ENCODE peak calls at places on chromosomes 3 and 15, in six cellular contexts. O is body of pancreas, D is glutamatergic neuron, X is B cell, F is AG04450, A is uterus. R is an unnamed sample.

GRCh38 chr3:39935261-39935660 is 125.9 kb downstream of the MYRIP start:
- DNase-seq in X (no peak), D (no peak), A (no peak), F (no peak), O (no peak), R (no peak)

GRCh38 chr15:80480909-80481308 is 76.7 kb downstream of the ARNT2 start:
- DNase-seq in A (peak), F (peak), X (no peak), O (peak), D (no peak), R (no peak)

GRCh38 chr3:127482216-127483004 is 108.1 kb downstream of the TPRA1 start:
- DNase-seq in X (no peak), F (no peak), A (peak), D (no peak), O (no peak), R (no peak)

GRCh38 chr3:12303532-12303931 is 14.7 kb downstream of the PPARG start:
- DNase-seq in A (no peak), D (no peak), F (peak), O (no peak), X (no peak), R (no peak)

GRCh38 chr3:190378240-190378891 is 9.6 kb upstream of the CLDN16 start:
- DNase-seq in A (peak), X (no peak), F (peak), D (no peak), O (no peak), R (no peak)

GRCh38 chr3:167829057-167829456 is 93.5 kb downstream of the SERPINI1 start:
- DNase-seq in F (no peak), O (no peak), X (no peak), D (no peak), A (no peak), R (no peak)

GRCh38 chr3:172658344-172659245 is 52.3 kb downstream of the NCEH1 start:
- DNase-seq in D (no peak), A (no peak), F (peak), X (no peak), O (peak), R (no peak)

GRCh38 chr3:86865506-86865905 is 125.4 kb downstream of the VGLL3 start:
- DNase-seq in A (no peak), F (no peak), D (no peak), X (no peak), O (no peak), R (no peak)

GRCh38 chr3:169811606-169812123 is 1.0 kb upstream of the LRRIQ4 start:
- DNase-seq in O (no peak), X (peak), D (no peak), F (peak), A (no peak), R (no peak)

GRCh38 chr3:123421353-123422174 is 27.3 kb downstream of the ADCY5 start:
- DNase-seq in X (no peak), F (no peak), A (no peak), O (peak), D (no peak), R (no peak)

GRCh38 chr15:67080900-67081431 is 15.6 kb downstream of the SMAD3 start:
- DNase-seq in D (no peak), X (peak), O (no peak), F (no peak), A (peak), R (peak)

GRCh38 chr3:100781311-100781710 is 72.0 kb downstream of the TFG start:
- DNase-seq in X (no peak), F (no peak), A (no peak), O (no peak), D (no peak), R (no peak)

GRCh38 chr3:138012526-138012925 is 2.6 kb downstream of the CLDN18 start:
- DNase-seq in F (no peak), X (no peak), O (no peak), A (no peak), D (no peak), R (no peak)

GRCh38 chr3:138010273-138010590 is 267 bp downstream of the CLDN18 start:
- DNase-seq in X (no peak), F (no peak), A (no peak), O (no peak), D (no peak), R (no peak)

GRCh38 chr3:138011722-138012121 is 1.8 kb downstream of the CLDN18 start:
- DNase-seq in F (no peak), X (no peak), A (no peak), D (no peak), O (no peak), R (no peak)

GRCh38 chr3:138007898-138008297 is 2.1 kb upstream of the CLDN18 start:
- DNase-seq in F (no peak), X (no peak), A (no peak), O (no peak), D (no peak), R (no peak)

GRCh38 chr3:138009476-138010272 is at the start of gene CLDN18:
- DNase-seq in O (no peak), D (no peak), F (no peak), A (no peak), X (no peak), R (no peak)
- TF ChIP-seq CTCF in O (no peak), D (no peak), F (no peak), A (no peak), X (no peak), R (no peak)

DNA sequence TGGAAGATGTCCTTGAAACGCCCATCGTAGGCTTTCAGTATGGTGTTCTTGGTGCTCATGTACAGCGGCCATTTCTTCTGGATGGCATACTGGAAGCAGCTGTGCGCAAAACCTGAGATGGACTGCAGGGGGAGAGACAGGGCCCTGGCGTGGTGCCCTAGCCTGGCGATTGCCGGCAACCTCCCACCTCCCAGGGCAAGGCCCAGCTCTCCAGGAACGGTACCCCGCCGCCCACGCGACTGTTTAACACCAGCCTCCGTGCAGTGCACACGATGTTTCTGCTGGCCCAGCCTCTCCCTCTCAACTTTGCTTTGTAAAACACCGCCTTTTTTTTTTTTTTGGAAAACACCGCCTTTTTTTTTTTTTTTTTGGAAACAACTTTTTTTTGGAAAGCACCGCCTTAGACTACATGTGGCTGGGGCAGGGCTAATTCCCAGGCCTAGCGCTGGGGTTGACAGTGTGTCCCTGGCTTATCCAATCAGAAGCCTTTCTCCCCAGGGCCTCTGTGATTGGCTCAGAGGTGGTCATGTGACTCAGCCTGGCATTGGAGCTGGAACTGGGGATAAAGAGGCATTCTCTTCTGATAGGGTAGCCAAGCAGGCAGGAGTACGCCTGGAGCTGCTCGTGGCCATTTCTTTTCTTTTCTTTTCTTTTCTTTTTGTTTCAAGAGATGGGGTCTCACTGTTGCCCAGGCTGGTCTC is 14.7 kb downstream of the IDH2 start:
- DNase-seq in F (no peak), D (no peak), A (no peak), O (peak), X (no peak), R (no peak)
- TF ChIP-seq CTCF in F (peak), D (peak), A (no peak), O (no peak), X (no peak), R (no peak)

GRCh38 chr3:16249336-16249735 is 15.4 kb downstream of the DPH3 start:
- DNase-seq in F (no peak), A (no peak), X (no peak), O (no peak), D (peak), R (no peak)
- TF ChIP-seq CTCF in F (peak), A (no peak), X (peak), O (no peak), D (peak), R (peak)

DNA sequence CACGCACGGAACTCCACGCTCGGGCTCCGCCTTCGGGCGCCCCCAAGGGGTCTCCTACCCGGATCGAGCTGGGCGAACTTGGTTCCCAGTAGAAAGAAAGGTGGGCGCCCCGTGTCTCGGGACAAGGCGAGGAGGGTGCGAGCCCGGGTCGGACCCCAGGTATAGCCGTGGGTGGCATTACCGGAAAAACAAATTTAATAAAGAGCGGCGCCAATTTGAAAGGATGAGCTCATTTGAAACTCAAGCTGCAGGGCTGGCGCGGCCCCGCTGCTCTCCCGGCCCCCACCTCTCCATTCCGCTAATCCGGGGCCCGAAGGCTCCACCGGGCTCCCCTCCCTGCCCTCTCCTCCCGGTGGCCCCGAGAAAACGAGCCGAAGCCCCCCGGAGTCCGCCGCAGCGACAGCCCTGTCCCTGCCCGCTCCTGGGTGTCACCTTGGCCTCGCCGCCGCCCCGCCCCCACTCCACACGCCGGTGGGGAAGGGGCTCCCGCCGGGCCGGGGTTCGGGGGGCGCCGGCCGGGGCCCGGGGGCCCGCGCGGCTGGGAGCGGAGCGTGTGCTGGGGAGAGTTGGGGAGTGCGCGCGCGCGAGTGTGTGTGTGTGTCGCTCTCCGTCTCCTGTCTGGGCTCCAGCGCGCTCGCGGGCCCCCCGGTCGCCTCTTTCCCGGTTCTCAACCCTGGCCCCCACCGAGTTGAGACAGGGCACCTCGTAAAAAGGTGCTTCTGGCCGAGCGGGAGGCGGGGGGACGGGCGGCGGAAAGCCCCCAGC is 1.4 kb downstream of the IGF2BP2 start:
- DNase-seq in O (peak), A (peak), D (peak), F (no peak), X (peak), R (peak)
- TF ChIP-seq CTCF in O (no peak), A (no peak), D (no peak), F (peak), X (no peak), R (no peak)

DNA sequence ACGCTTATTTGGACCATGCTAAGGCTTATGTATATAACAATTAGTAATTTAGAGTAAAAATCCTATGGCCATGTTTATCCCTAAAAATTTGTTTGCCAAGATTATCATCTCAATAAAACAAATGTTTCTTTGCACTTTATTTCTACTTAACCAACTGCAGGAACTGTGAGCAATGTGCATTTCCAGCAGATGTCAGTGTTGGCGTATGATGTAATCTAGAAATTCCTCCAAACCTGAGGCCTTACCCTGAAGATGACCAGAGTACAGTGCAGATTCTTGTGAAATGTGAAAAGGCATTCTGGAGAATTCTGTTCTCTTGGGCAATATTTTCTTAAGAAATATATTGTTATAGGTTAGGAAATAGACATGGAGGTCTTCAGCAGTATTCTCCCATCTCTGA is 205.9 kb downstream of the MBNL1 start:
- DNase-seq in D (no peak), O (no peak), F (no peak), X (peak), A (peak), R (peak)
- TF ChIP-seq CTCF in D (no peak), O (peak), F (peak), X (peak), A (peak), R (peak)

GRCh38 chr15:82530606-82531379 is 9.5 kb downstream of the RPS17 start:
- DNase-seq in F (no peak), D (peak), X (peak), O (peak), A (peak), R (peak)
- TF ChIP-seq CTCF in F (peak), D (peak), X (peak), O (peak), A (peak), R (peak)

DNA sequence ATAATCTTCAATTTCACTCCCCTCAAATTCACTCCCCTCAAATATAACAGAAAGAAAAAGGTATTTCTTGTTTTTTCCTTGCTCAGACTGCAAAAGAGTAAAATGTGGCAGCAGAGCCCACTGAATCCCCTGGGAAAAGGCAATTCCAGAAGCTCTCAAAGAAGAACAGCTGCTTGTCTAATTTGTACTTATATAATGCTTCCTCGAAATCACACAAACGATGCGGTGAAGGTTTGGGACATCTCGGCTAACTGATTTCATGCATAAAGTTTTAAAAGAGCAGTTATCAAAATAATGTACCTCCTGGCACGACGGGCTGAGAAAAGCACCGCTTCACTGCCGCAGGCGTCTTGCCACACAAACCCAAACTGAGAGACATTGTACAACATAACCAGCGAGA is 10.7 kb downstream of the BDH1 start:
- DNase-seq in X (no peak), O (no peak), D (no peak), F (no peak), A (no peak), R (no peak)
- TF ChIP-seq CTCF in X (no peak), O (no peak), D (no peak), F (no peak), A (no peak), R (no peak)

DNA sequence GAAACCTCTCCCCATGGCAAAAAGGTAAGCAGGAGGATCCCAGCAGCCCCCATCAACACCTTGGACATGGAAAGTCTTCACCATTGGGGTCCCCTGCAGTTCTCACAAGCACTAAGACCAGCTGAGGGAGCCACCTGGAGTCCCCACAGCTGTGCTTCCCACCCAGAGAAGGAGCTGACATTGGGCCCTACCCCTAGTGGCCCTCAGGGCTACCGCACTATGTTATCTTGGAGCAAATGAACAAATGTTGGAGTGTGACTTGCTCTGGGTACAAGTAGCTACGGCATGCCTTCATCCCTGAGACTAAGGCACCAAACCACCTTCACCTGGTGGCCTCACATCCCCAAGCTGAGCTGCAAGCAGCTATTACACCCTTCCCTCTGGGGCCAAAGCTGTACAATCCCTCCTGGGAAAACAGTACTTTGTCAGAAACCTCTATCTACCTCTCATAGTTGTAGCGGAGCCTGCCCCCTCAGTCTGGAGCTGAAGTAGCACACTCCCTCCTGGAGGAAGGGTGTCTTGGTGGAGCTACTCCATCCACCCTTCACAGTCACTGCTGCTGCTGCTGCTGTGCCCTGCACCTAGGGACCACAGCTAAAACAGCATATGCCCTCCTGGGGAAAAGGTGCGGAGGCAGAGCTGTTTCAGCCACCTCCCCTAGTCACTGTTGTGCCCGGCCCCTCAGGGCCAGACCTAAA is 42.7 kb downstream of the SERP1 start:
- DNase-seq in F (no peak), A (no peak), D (no peak), O (no peak), X (no peak), R (no peak)
- TF ChIP-seq CTCF in F (no peak), A (no peak), D (no peak), O (no peak), X (no peak), R (no peak)

R was measured in GM10248.